ENCODE peak calls at places on chromosome 15, in seven cellular contexts. B is T-helper 17 cell; Y is GM12865; P is NCI-H1417; V is stimulated activated effector memory CD8-positive, alpha-beta T cell treated with anti-CD3 and anti-CD28 coated beads, Interleukin-12 subunit alpha, Interleukin-12 subunit beta, amount 100 ng/mL, for 72 hours; R is A172; F is occipital lobe. U is an unnamed sample.

GRCh38 chr15:68337826-68338225 is 60.3 kb downstream of the FEM1B start:
- DNase-seq in B (no peak), Y (no peak), P (no peak), V (no peak), R (peak; percentile 40), F (no peak), U (no peak)

GRCh38 chr15:44788748-44789147 is 52.4 kb downstream of the TRIM69 start:
- DNase-seq in B (no peak), Y (no peak), P (no peak), V (peak; percentile 59), R (peak; percentile 4), F (no peak), U (no peak)

GRCh38 chr15:90550919-90551318 is 21.2 kb downstream of the CRTC3 start:
- DNase-seq in B (no peak), Y (peak; percentile 42), P (no peak), V (no peak), R (peak; percentile 37), F (no peak), U (no peak)

GRCh38 chr15:23069496-23070166 is 30.3 kb upstream of the TUBGCP5 start:
- DNase-seq in B (no peak), Y (no peak), P (no peak), V (no peak), R (peak; percentile 74), F (no peak), U (no peak)

GRCh38 chr15:74038707-74039655 is 43.4 kb downstream of the GOLGA6A start:
- DNase-seq in B (no peak), Y (no peak), P (no peak), V (no peak), R (peak; percentile 58), F (no peak), U (no peak)

GRCh38 chr15:88657326-88658069 is 18.7 kb downstream of the ISG20 start:
- DNase-seq in B (no peak), Y (peak; percentile 67), P (peak; percentile 47), V (peak; percentile 49), R (peak; percentile 34), F (no peak), U (no peak)

GRCh38 chr15:73906346-73907017 is 19.8 kb upstream of the LOXL1 start:
- DNase-seq in B (no peak), Y (no peak), P (no peak), V (no peak), R (no peak), F (no peak), U (no peak)

GRCh38 chr15:73052679-73053397 is 575 bp downstream of the NEO1 start:
- DNase-seq in B (peak; percentile 15), Y (peak; percentile 21), P (peak; percentile 91), V (peak; percentile 59), R (peak; percentile 5), F (peak; percentile 13), U (peak; percentile 31)

GRCh38 chr15:46872591-46872990 is 844.7 kb upstream of the SEMA6D start:
- DNase-seq in B (no peak), Y (no peak), P (no peak), V (no peak), R (no peak), F (no peak), U (no peak)

GRCh38 chr15:70151008-70151407 is 53.3 kb upstream of the TLE3 start:
- DNase-seq in B (no peak), Y (no peak), P (no peak), V (no peak), R (no peak), F (no peak), U (no peak)

GRCh38 chr15:69357773-69358765 is 56.1 kb upstream of the KIF23 start:
- DNase-seq in B (no peak), Y (no peak), P (no peak), V (no peak), R (no peak), F (no peak), U (no peak)

GRCh38 chr15:70835415-70835814 is 18.5 kb downstream of the LARP6 start:
- DNase-seq in B (no peak), Y (no peak), P (no peak), V (no peak), R (no peak), F (peak; percentile 58), U (no peak)

GRCh38 chr15:42665827-42666226 is 71.1 kb downstream of the CDAN1 start:
- DNase-seq in B (no peak), Y (no peak), P (no peak), V (peak; percentile 33), R (no peak), F (no peak), U (no peak)

GRCh38 chr15:69093614-69094013 is 66.8 kb upstream of the GLCE start:
- DNase-seq in B (no peak), Y (no peak), P (no peak), V (no peak), R (no peak), F (no peak), U (no peak)

GRCh38 chr15:98272586-98272985 is 312.1 kb downstream of the ARRDC4 start:
- DNase-seq in B (no peak), Y (no peak), P (no peak), V (no peak), R (no peak), F (no peak), U (no peak)

GRCh38 chr15:75843618-75844610 is 667 bp downstream of the UBE2Q2 start:
- DNase-seq in B (peak; percentile 31), Y (peak; percentile 66), P (peak; percentile 83), V (peak; percentile 83), R (peak; percentile 25), F (peak; percentile 58), U (peak; percentile 67)

U was measured in memory B cell.